ENCODE peak calls at places on chromosome 19, in four cellular contexts. V is cardiac muscle cell, E is mucosa of gallbladder, R is iPS-NIHi11. Z is an unnamed sample.

GRCh38 chr19:14052470-14052869 is 9.4 kb downstream of the PALM3 start:
- DNase-seq in V (no peak), E (no peak), R (no peak), Z (no peak)

GRCh38 chr19:48665786-48666185 is 7.0 kb downstream of the NTN5 start:
- DNase-seq in V (no peak), E (no peak), R (no peak), Z (no peak)

GRCh38 chr19:558770-559439 is 13.5 kb upstream of the BSG start:
- DNase-seq in V (peak), E (no peak), R (no peak), Z (no peak)

GRCh38 chr19:1113278-1113985 is 9.6 kb downstream of the GPX4 start:
- DNase-seq in V (peak), E (peak), R (peak), Z (peak)

GRCh38 chr19:17070421-17070820 is 4.8 kb downstream of the HAUS8 start:
- DNase-seq in V (no peak), E (no peak), R (no peak), Z (no peak)

GRCh38 chr19:45764947-45765346 is 4.1 kb downstream of the SIX5 start:
- DNase-seq in V (no peak), E (no peak), R (no peak), Z (no peak)

GRCh38 chr19:48497728-48498575 is 13.7 kb downstream of the LMTK3 start:
- DNase-seq in V (no peak), E (no peak), R (no peak), Z (no peak)

GRCh38 chr19:7607212-7607873 is 11.7 kb downstream of the CAMSAP3 start:
- DNase-seq in V (no peak), E (no peak), R (no peak), Z (no peak)

GRCh38 chr19:38216785-38217746 is 7.0 kb downstream of the DPF1 start:
- DNase-seq in V (no peak), E (no peak), R (no peak), Z (no peak)

GRCh38 chr19:2277138-2277537 is 4.8 kb downstream of the PEAK3 start:
- DNase-seq in V (no peak), E (no peak), R (no peak), Z (no peak)

GRCh38 chr19:46085888-46086287 is 38.6 kb downstream of the IGFL3 start:
- DNase-seq in V (no peak), E (no peak), R (no peak), Z (no peak)

GRCh38 chr19:10009269-10009665 is 1.0 kb downstream of the COL5A3 start:
- DNase-seq in V (peak), E (peak), R (peak), Z (peak)

GRCh38 chr19:15812059-15812722 is 3.3 kb downstream of the OR10H1 start:
- DNase-seq in V (no peak), E (no peak), R (no peak), Z (no peak)

GRCh38 chr19:13974073-13974472 is 21.8 kb downstream of the DCAF15 start:
- DNase-seq in V (no peak), E (peak), R (peak), Z (no peak)

GRCh38 chr19:53007200-53008054 is 6.3 kb upstream of the ERVV-1 start:
- DNase-seq in V (no peak), E (no peak), R (no peak), Z (no peak)

GRCh38 chr19:2942928-2943640 is 1.7 kb downstream of the ZNF77 start:
- DNase-seq in V (no peak), E (no peak), R (no peak), Z (no peak)

GRCh38 chr19:2455481-2456300 is 1.1 kb downstream of the LMNB2 start:
- DNase-seq in V (peak), E (no peak), R (peak), Z (no peak)

GRCh38 chr19:28169168-28169862 is 1043.6 kb downstream of the UQCRFS1 start:
- DNase-seq in V (no peak), E (no peak), R (peak), Z (no peak)

GRCh38 chr19:2702170-2703076 is at the start of gene GNG7:
- DNase-seq in V (peak), E (peak), R (peak), Z (peak)

GRCh38 chr19:56619131-56619530 is 23.8 kb upstream of the SMIM17 start:
- DNase-seq in V (no peak), E (no peak), R (no peak), Z (no peak)

GRCh38 chr19:19232231-19232630 is 20.5 kb downstream of the NCAN start:
- DNase-seq in V (no peak), E (no peak), R (no peak), Z (no peak)

GRCh38 chr19:54464624-54465266 is 1.2 kb upstream of the LENG9 start:
- DNase-seq in V (peak), E (peak), R (peak), Z (no peak)

GRCh38 chr19:3330047-3330446 is 36.3 kb upstream of the NFIC start:
- DNase-seq in V (no peak), E (no peak), R (no peak), Z (no peak)

GRCh38 chr19:6264077-6264445 is 15.7 kb downstream of the MLLT1 start:
- DNase-seq in V (no peak), E (no peak), R (peak), Z (no peak)

GRCh38 chr19:43316591-43317319 is 36.7 kb upstream of the CD177 start:
- DNase-seq in V (peak), E (no peak), R (peak), Z (no peak)

GRCh38 chr19:19460761-19461265 is 54.5 kb downstream of the TSSK6 start:
- DNase-seq in V (peak), E (peak), R (peak), Z (no peak)

GRCh38 chr19:8054169-8054568 is 1.6 kb downstream of the CCL25 start:
- DNase-seq in V (no peak), E (peak), R (no peak), Z (no peak)

GRCh38 chr19:53908106-53908932 is 759 bp upstream of the CACNG7 start:
- DNase-seq in V (peak), E (no peak), R (peak), Z (no peak)

GRCh38 chr19:4086336-4086953 is 19.7 kb upstream of the ZBTB7A start:
- DNase-seq in V (no peak), E (no peak), R (no peak), Z (no peak)

GRCh38 chr19:56837892-56838679 is 2.4 kb downstream of the PEG3 start:
- DNase-seq in V (peak), E (peak), R (no peak), Z (no peak)

GRCh38 chr19:16037424-16038195 is 38.7 kb upstream of the TPM4 start:
- DNase-seq in V (no peak), E (no peak), R (no peak), Z (no peak)

GRCh38 chr19:45038931-45039893 is at the start of gene CLASRP:
- DNase-seq in V (peak), E (peak), R (peak), Z (peak)

Z was measured in smooth muscle cell of the brain vasculature.